ENCODE peak calls at places on chromosome 15, in four cellular contexts. One of them, this sample, is unnamed.

GRCh38 chr15:78360958-78361714 is 21.0 kb downstream of the CRABP1 start:
- DNase-seq in mucosa of gallbladder: no peak
- DNase-seq in B cell: no peak
- DNase-seq in T-helper 1 cell: no peak
- DNase-seq in this sample: no peak

GRCh38 chr15:36364377-36364776 is 215.0 kb upstream of the CDIN1 start:
- DNase-seq in mucosa of gallbladder: no peak
- DNase-seq in B cell: no peak
- DNase-seq in T-helper 1 cell: no peak
- DNase-seq in this sample: no peak

GRCh38 chr15:70775160-70775559 is 11.8 kb upstream of the UACA start:
- DNase-seq in mucosa of gallbladder: no peak
- DNase-seq in B cell: no peak
- DNase-seq in T-helper 1 cell: no peak
- DNase-seq in this sample: no peak

GRCh38 chr15:62436235-62436634 is 271.1 kb upstream of the C2CD4B start:
- DNase-seq in mucosa of gallbladder: no peak
- DNase-seq in B cell: no peak
- DNase-seq in T-helper 1 cell: no peak
- DNase-seq in this sample: no peak

GRCh38 chr15:88636039-88636438 is 2.8 kb upstream of the ISG20 start:
- DNase-seq in mucosa of gallbladder: peak
- DNase-seq in B cell: no peak
- DNase-seq in T-helper 1 cell: peak
- DNase-seq in this sample: peak

GRCh38 chr15:23561914-23562313 is 3.6 kb upstream of the MKRN3 start:
- DNase-seq in mucosa of gallbladder: no peak
- DNase-seq in B cell: no peak
- DNase-seq in T-helper 1 cell: no peak
- DNase-seq in this sample: no peak

GRCh38 chr15:92109485-92109884 is 256.0 kb downstream of the SLCO3A1 start:
- DNase-seq in mucosa of gallbladder: no peak
- DNase-seq in B cell: no peak
- DNase-seq in T-helper 1 cell: no peak
- DNase-seq in this sample: no peak

GRCh38 chr15:78944202-78944625 is 632 bp downstream of the CTSH start:
- DNase-seq in mucosa of gallbladder: no peak
- DNase-seq in B cell: no peak
- DNase-seq in T-helper 1 cell: no peak
- DNase-seq in this sample: no peak

GRCh38 chr15:70479056-70479455 is 284.3 kb downstream of the UACA start:
- DNase-seq in mucosa of gallbladder: no peak
- DNase-seq in B cell: no peak
- DNase-seq in T-helper 1 cell: no peak
- DNase-seq in this sample: no peak